ENCODE peak calls at places on chromosomes 3 and 15, in four cellular contexts. W, Q, G and B are unnamed samples.

GRCh38 chr15:58748040-58748786 is 1.3 kb downstream of the ADAM10 start:
- DNase-seq in Q (no peak), W (no peak), G (no peak), B (no peak)

GRCh38 chr3:197031315-197032285 is 2.0 kb upstream of the MELTF start:
- DNase-seq in G (peak), Q (peak), W (no peak), B (peak)

GRCh38 chr15:63409179-63409578 is 27.5 kb upstream of the CA12 start:
- DNase-seq in W (no peak), G (no peak), Q (no peak), B (no peak)

GRCh38 chr15:100030586-100031249 is 297.5 kb upstream of the LYSMD4 start:
- DNase-seq in W (no peak), Q (no peak), G (peak), B (peak)

GRCh38 chr3:14461748-14462324 is 59.4 kb downstream of the SLC6A6 start:
- DNase-seq in G (peak), Q (no peak), W (no peak), B (peak)

GRCh38 chr3:142285057-142285666 is 59.8 kb upstream of the GK5 start:
- DNase-seq in W (no peak), G (no peak), Q (no peak), B (no peak)

GRCh38 chr3:112761062-112761638 is 85.5 kb downstream of the CD200R1L start:
- DNase-seq in G (no peak), W (no peak), Q (no peak), B (peak)

GRCh38 chr15:31347067-31347975 is 20.7 kb downstream of the KLF13 start:
- DNase-seq in G (no peak), W (no peak), Q (no peak), B (no peak)

GRCh38 chr3:93934366-93935046 is 39.2 kb downstream of the PROS1 start:
- DNase-seq in W (no peak), G (no peak), Q (no peak), B (no peak)

GRCh38 chr15:77597804-77598453 is 34.8 kb downstream of the LINGO1 start:
- DNase-seq in G (peak), W (no peak), Q (no peak), B (no peak)
- H2BK120ac ChIP-seq in G (no peak), W (no peak), Q (peak), B (no peak)

GRCh38 chr3:51967384-51968174 is at the start of gene PCBP4:
- DNase-seq in G (peak), W (no peak), Q (peak), B (peak)
- H2BK120ac ChIP-seq in G (peak), W (peak), Q (peak), B (peak)

DNA sequence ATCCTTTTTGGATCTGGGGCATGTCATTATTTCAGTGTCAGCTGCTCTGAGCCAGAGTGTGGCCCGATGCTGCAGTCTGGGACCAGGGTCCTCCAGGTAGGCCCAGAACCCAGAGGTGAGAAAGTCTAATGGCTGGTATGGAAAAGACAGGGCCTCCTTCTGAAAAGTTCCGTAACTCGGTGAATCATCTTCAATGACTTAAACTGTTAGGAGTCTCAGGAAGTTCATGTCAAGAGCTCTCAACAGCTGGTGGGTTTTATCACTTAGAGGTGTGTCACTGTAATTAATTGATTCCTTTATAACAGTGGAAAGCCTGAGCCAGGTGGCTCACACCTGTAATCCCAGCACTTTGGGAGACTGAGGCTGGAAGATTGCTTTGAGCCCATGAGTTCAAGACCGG is 28.5 kb upstream of the PDE8A start:
- DNase-seq in Q (peak), W (no peak), G (peak), B (peak)
- H2BK120ac ChIP-seq in Q (no peak), W (no peak), G (no peak), B (peak)

DNA sequence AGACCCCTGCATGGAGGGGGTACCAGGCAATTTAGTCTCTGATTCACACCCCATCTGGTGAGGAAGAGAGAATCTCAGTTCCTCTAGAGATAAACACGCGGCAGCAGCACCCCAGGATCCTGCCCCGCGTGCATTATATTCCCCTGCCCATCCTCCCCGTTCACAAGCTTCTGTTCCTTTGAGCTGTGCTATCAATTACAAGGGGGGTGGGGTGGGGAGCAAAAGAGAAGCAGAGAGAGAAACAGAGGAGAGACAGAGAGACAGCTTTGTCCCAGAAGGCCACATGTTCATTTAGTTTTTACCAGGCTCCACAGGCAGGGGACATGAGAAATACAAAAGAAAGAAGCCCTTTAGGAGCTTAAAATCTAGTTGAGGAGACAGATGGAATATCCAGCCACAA is 9.2 kb downstream of the IGDCC3 start:
- DNase-seq in Q (no peak), G (no peak), W (no peak), B (no peak)
- H2BK120ac ChIP-seq in Q (peak), G (no peak), W (peak), B (no peak)